ENCODE peak calls at places on chromosomes 13 and 19, in ten cellular contexts. Q is mesendoderm; C is IMR-90; H is astrocyte of the cerebellum; Y is COLO829; L is nephron progenitor cell; W is stimulated activated CD8-positive, alpha-beta memory T cell treated with anti-CD3 and anti-CD28 coated beads, Interleukin-15, amount 100 ng/mL, for 1 hour; B is AG20443; J is glomerular endothelial cell; X is hepatocyte. R is an unnamed sample.
A peak's percentile ranks its signal among the peaks of the same experiment; 100 is the strongest.

GRCh38 chr19:38801359-38802095 is 11.2 kb downstream of the LGALS4 start:
- DNase-seq in Q (no peak), C (no peak), H (no peak), Y (no peak), L (no peak), W (no peak), B (no peak), J (no peak), X (no peak), R (no peak)

GRCh38 chr13:99164226-99164625 is 36.4 kb upstream of the UBAC2 start:
- DNase-seq in Q (no peak), C (no peak), H (no peak), Y (no peak), L (no peak), W (no peak), B (no peak), J (no peak), X (no peak), R (no peak)

GRCh38 chr19:49672131-49672919 is 4.7 kb upstream of the PRMT1 start:
- DNase-seq in Q (peak; percentile 92), C (peak; percentile 61), H (peak; percentile 28), Y (peak; percentile 76), L (peak; percentile 89), W (peak; percentile 59), B (peak; percentile 83), J (no peak), X (peak; percentile 93), R (peak; percentile 95)

GRCh38 chr13:40666905-40667621 is 622 bp upstream of the FOXO1 start:
- DNase-seq in Q (peak; percentile 78), C (no peak), H (no peak), Y (peak; percentile 20), L (peak; percentile 76), W (no peak), B (peak; percentile 80), J (no peak), X (peak; percentile 77), R (peak; percentile 70)

GRCh38 chr19:35349614-35350521 is 2.2 kb downstream of the FFAR1 start:
- DNase-seq in Q (no peak), C (no peak), H (no peak), Y (no peak), L (no peak), W (no peak), B (no peak), J (no peak), X (no peak), R (no peak)

GRCh38 chr19:38265213-38265861 is 964 bp downstream of the SPINT2 start:
- DNase-seq in Q (peak; percentile 72), C (no peak), H (no peak), Y (no peak), L (no peak), W (no peak), B (no peak), J (no peak), X (peak; percentile 48), R (peak; percentile 62)

GRCh38 chr19:53549354-53549753 is 11.4 kb downstream of the ZNF331 start:
- DNase-seq in Q (no peak), C (peak; percentile 68), H (no peak), Y (no peak), L (no peak), W (no peak), B (peak; percentile 58), J (no peak), X (peak; percentile 34), R (peak; percentile 47)

GRCh38 chr13:95833713-95834112 is 156.8 kb downstream of the DNAJC3 start:
- DNase-seq in Q (peak; percentile 6), C (peak; percentile 11), H (no peak), Y (peak; percentile 66), L (no peak), W (no peak), B (no peak), J (no peak), X (no peak), R (no peak)

GRCh38 chr13:103188688-103189326 is 122.6 kb upstream of the SLC10A2 start:
- DNase-seq in Q (peak; percentile 21), C (no peak), H (peak; percentile 44), Y (peak; percentile 30), L (no peak), W (no peak), B (no peak), J (no peak), X (peak; percentile 47), R (peak; percentile 57)

GRCh38 chr13:114166381-114167131 is 12.5 kb upstream of the CFAP97D2 start:
- DNase-seq in Q (no peak), C (no peak), H (no peak), Y (no peak), L (no peak), W (no peak), B (peak; percentile 57), J (no peak), X (no peak), R (no peak)

GRCh38 chr13:103640617-103641016 is 574.4 kb upstream of the SLC10A2 start:
- DNase-seq in Q (no peak), C (no peak), H (no peak), Y (no peak), L (no peak), W (no peak), B (no peak), J (no peak), X (no peak), R (no peak)

GRCh38 chr13:19818223-19818842 is 35.6 kb upstream of the PSPC1 start:
- DNase-seq in Q (peak; percentile 85), C (no peak), H (no peak), Y (peak; percentile 5), L (peak; percentile 79), W (no peak), B (peak; percentile 16), J (no peak), X (peak; percentile 57), R (peak; percentile 92)

GRCh38 chr13:77674802-77675201 is 22.7 kb upstream of the SLAIN1 start:
- DNase-seq in Q (no peak), C (no peak), H (no peak), Y (no peak), L (no peak), W (no peak), B (no peak), J (no peak), X (no peak), R (peak; percentile 21)

GRCh38 chr19:58361900-58362271 is 665 bp downstream of the ZNF497 start:
- DNase-seq in Q (peak; percentile 80), C (peak; percentile 47), H (peak; percentile 11), Y (peak; percentile 40), L (no peak), W (no peak), B (peak; percentile 65), J (no peak), X (peak; percentile 68), R (peak; percentile 64)

GRCh38 chr13:109180905-109181425 is 551.6 kb downstream of the MYO16 start:
- DNase-seq in Q (peak; percentile 41), C (peak; percentile 90), H (peak; percentile 83), Y (peak; percentile 80), L (no peak), W (no peak), B (peak; percentile 71), J (no peak), X (peak; percentile 38), R (peak; percentile 55)

GRCh38 chr13:22316494-22317025 is 645.7 kb downstream of the FGF9 start:
- DNase-seq in Q (no peak), C (no peak), H (no peak), Y (no peak), L (no peak), W (no peak), B (no peak), J (no peak), X (no peak), R (no peak)

GRCh38 chr13:98972627-98973026 is 5.2 kb downstream of the DOCK9 start:
- DNase-seq in Q (peak; percentile 96), C (peak; percentile 49), H (peak; percentile 34), Y (peak; percentile 51), L (no peak), W (no peak), B (peak; percentile 51), J (peak; percentile 90), X (no peak), R (no peak)

GRCh38 chr19:35002037-35002535 is 2.0 kb downstream of the GRAMD1A start:
- DNase-seq in Q (no peak), C (no peak), H (no peak), Y (no peak), L (no peak), W (no peak), B (no peak), J (no peak), X (no peak), R (no peak)

GRCh38 chr19:54882758-54883157 is 8.7 kb downstream of the FCAR start:
- DNase-seq in Q (peak; percentile 28), C (no peak), H (no peak), Y (no peak), L (no peak), W (no peak), B (no peak), J (no peak), X (no peak), R (no peak)

GRCh38 chr13:47835470-47836228 is 165.4 kb downstream of the SUCLA2 start:
- DNase-seq in Q (peak; percentile 16), C (no peak), H (no peak), Y (no peak), L (no peak), W (no peak), B (no peak), J (no peak), X (no peak), R (no peak)

GRCh38 chr19:1521636-1522035 is 2.2 kb upstream of the PLK5 start:
- DNase-seq in Q (no peak), C (no peak), H (no peak), Y (no peak), L (no peak), W (no peak), B (no peak), J (no peak), X (no peak), R (no peak)

GRCh38 chr13:66618702-66619101 is 611.4 kb downstream of the PCDH9 start:
- DNase-seq in Q (peak; percentile 45), C (peak; percentile 63), H (peak; percentile 22), Y (peak; percentile 50), L (no peak), W (no peak), B (peak; percentile 7), J (peak; percentile 42), X (peak; percentile 62), R (peak; percentile 55)

GRCh38 chr13:28137556-28137955 is 789 bp upstream of the PAN3 start:
- DNase-seq in Q (no peak), C (no peak), H (no peak), Y (no peak), L (no peak), W (no peak), B (no peak), J (no peak), X (no peak), R (no peak)

GRCh38 chr19:33821871-33822270 is 25.2 kb downstream of the KCTD15 start:
- DNase-seq in Q (no peak), C (no peak), H (no peak), Y (no peak), L (no peak), W (no peak), B (no peak), J (no peak), X (no peak), R (no peak)

GRCh38 chr13:51726446-51727185 is 77.3 kb downstream of the DHRS12 start:
- DNase-seq in Q (no peak), C (peak; percentile 90), H (peak; percentile 48), Y (no peak), L (no peak), W (no peak), B (no peak), J (no peak), X (no peak), R (no peak)

GRCh38 chr19:7725791-7726190 is 6.1 kb downstream of the CLEC4G start:
- DNase-seq in Q (no peak), C (no peak), H (no peak), Y (no peak), L (no peak), W (no peak), B (no peak), J (no peak), X (no peak), R (no peak)

GRCh38 chr19:37999309-38000213 is 92.6 kb downstream of the SIPA1L3 start:
- DNase-seq in Q (no peak), C (peak; percentile 98), H (peak; percentile 86), Y (no peak), L (peak; percentile 23), W (no peak), B (peak; percentile 91), J (peak; percentile 75), X (no peak), R (no peak)

GRCh38 chr19:8438236-8438635 is 6.5 kb upstream of the HNRNPM start:
- DNase-seq in Q (no peak), C (no peak), H (no peak), Y (no peak), L (no peak), W (no peak), B (no peak), J (no peak), X (no peak), R (no peak)